ENCODE peak calls at places on chromosomes 4 and X, in seven cellular contexts. X is activated B cell treated with CpG ODN at 0.5 μM for 24 hours, T is cardiac muscle cell, K is epithelial cell of esophagus, M is endodermal cell, R is lung, F is AG09309. S is an unnamed sample.

GRCh38 chr4:186067757-186068385 is 1.1 kb upstream of the TLR3 start:
- DNase-seq in R (peak; percentile 69), X (no peak), M (peak; percentile 64), T (peak; percentile 71), K (peak; percentile 56), F (peak; percentile 8), S (peak; percentile 83)

GRCh38 chr4:38150021-38150671 is 189.9 kb downstream of the PTTG2 start:
- DNase-seq in R (no peak), X (no peak), F (no peak), M (no peak), K (no peak), T (peak; percentile 56), S (no peak)

GRCh38 chrX:45748443-45748842 is 547.8 kb upstream of the DIPK2B start:
- DNase-seq in R (no peak), T (no peak), M (no peak), X (no peak), K (no peak), F (no peak), S (no peak)

GRCh38 chrX:14409341-14409740 is 120.0 kb upstream of the GLRA2 start:
- DNase-seq in K (peak; percentile 80), R (no peak), X (no peak), M (no peak), F (no peak), T (no peak), S (no peak)

GRCh38 chrX:41178201-41178600 is 93.0 kb downstream of the USP9X start:
- DNase-seq in K (peak; percentile 18), R (no peak), F (no peak), M (no peak), X (no peak), T (no peak), S (no peak)

GRCh38 chr4:157204634-157205244 is 15.8 kb upstream of the GRIA2 start:
- DNase-seq in F (no peak), M (peak; percentile 90), X (no peak), R (no peak), T (peak; percentile 24), K (peak; percentile 14), S (no peak)

GRCh38 chr4:83866821-83867220 is 330.9 kb downstream of the GPAT3 start:
- DNase-seq in T (no peak), F (no peak), X (no peak), K (peak; percentile 55), R (no peak), M (no peak), S (no peak)

GRCh38 chr4:989722-990471 is 3.1 kb downstream of the IDUA start:
- DNase-seq in F (no peak), K (no peak), T (no peak), X (no peak), M (no peak), R (no peak), S (no peak)

GRCh38 chrX:74781507-74782034 is 143.7 kb downstream of the NEXMIF start:
- DNase-seq in T (no peak), F (no peak), R (no peak), M (no peak), K (no peak), X (no peak), S (no peak)

GRCh38 chrX:11113731-11114130 is 2.6 kb downstream of the HCCS start:
- DNase-seq in F (no peak), R (no peak), T (no peak), K (peak; percentile 42), M (no peak), X (no peak), S (no peak)

GRCh38 chr4:185307136-185307950 is 88.4 kb downstream of the LRP2BP start:
- DNase-seq in R (no peak), M (peak; percentile 78), F (no peak), K (peak; percentile 85), X (no peak), T (no peak), S (no peak)

GRCh38 chr4:117137143-117137542 is 51.8 kb upstream of the TRAM1L1 start:
- DNase-seq in F (no peak), M (no peak), T (peak; percentile 50), X (no peak), K (peak; percentile 89), R (no peak), S (no peak)

GRCh38 chrX:123358457-123358856 is 174.4 kb downstream of the GRIA3 start:
- DNase-seq in X (no peak), K (no peak), R (no peak), M (no peak), T (no peak), F (no peak), S (no peak)

GRCh38 chr4:168306476-168306875 is 12.1 kb downstream of the DDX60 start:
- DNase-seq in F (no peak), M (no peak), K (no peak), T (no peak), X (no peak), R (no peak), S (no peak)
- TF ChIP-seq CTCF in F (no peak), M (no peak), K (no peak), T (no peak), X (no peak), R (no peak), S (no peak)

GRCh38 chr4:152937535-152938236 is 1.6 kb downstream of the FHDC1 start:
- DNase-seq in M (peak; percentile 72), T (peak; percentile 38), K (peak; percentile 63), R (no peak), X (peak; percentile 34), F (no peak), S (no peak)

GRCh38 chr4:152936446-152937279 is 540 bp downstream of the FHDC1 start:
- DNase-seq in K (peak; percentile 48), M (peak; percentile 88), X (peak; percentile 34), F (no peak), R (no peak), T (no peak), S (peak; percentile 63)

GRCh38 chr4:152935138-152935537 is 985 bp upstream of the FHDC1 start:
- DNase-seq in F (no peak), M (peak; percentile 87), K (peak; percentile 54), T (no peak), X (no peak), R (no peak), S (no peak)

GRCh38 chr4:152937280-152937534 is 1.1 kb downstream of the FHDC1 start:
- DNase-seq in K (no peak), M (no peak), T (no peak), F (no peak), R (no peak), X (no peak), S (no peak)

DNA sequence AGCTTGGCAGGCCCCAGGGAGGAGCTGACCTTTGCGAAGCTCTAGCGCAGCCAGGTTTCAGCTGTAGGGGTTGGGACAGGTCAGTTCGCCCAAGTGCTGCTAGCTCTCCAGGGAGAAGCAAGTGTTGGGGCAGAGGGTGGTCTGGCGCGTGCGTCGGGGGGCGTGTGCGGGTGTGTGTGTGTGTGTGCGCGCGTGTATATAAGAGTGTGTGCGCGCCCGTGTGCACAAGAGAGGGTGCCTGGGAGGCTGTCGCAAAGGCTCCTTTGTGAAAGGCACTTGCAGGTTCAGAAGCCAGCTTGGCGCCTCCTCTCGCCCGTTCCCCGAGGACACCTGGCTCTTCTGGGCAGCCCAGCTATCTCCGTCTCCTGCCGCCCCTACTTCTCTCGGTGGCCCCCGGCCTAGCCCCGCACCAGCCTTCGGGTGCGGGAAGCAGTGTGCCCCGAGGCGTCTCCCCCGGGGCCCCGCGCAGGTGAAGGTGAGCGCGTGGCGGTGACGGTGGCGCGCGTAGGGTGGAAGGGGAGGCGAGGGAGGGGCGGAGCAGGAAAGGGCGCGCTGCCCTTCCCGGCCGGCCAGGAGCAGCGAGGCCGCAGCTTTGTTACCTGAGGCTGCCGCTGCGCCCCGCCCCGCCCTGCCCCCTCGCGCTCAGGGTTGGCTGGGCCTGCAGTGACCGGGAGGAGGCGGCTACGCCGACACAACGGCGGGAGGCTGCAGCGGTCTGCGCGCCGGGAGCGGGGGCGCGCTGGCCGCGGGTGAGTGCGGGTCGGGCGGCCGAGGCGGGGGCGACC is at the start of gene FHDC1:
- DNase-seq in R (peak; percentile 82), F (no peak), M (peak; percentile 97), K (peak; percentile 71), X (peak; percentile 31), T (no peak), S (no peak)
- TF ChIP-seq CTCF in R (no peak), F (no peak), M (peak; percentile 47), K (no peak), X (no peak), T (no peak), S (no peak)

GRCh38 chr4:103075894-103076776 is at the start of gene SLC9B2:
- DNase-seq in T (peak; percentile 78), M (peak; percentile 89), K (peak; percentile 73), R (peak; percentile 51), X (peak; percentile 69), F (no peak), S (peak; percentile 84)

GRCh38 chr4:103075435-103075893 is 1.1 kb downstream of the SLC9B2 start:
- DNase-seq in X (no peak), M (no peak), F (no peak), K (peak; percentile 8), R (no peak), T (peak; percentile 34), S (peak; percentile 57)

GRCh38 chr4:103076777-103077347 is 301 bp upstream of the SLC9B2 start:
- DNase-seq in F (no peak), M (no peak), R (no peak), K (no peak), X (no peak), T (no peak), S (no peak)

GRCh38 chr4:103074598-103075434 is 1.7 kb downstream of the SLC9B2 start:
- DNase-seq in R (no peak), F (no peak), M (no peak), X (peak; percentile 16), T (no peak), K (peak; percentile 61), S (no peak)

DNA sequence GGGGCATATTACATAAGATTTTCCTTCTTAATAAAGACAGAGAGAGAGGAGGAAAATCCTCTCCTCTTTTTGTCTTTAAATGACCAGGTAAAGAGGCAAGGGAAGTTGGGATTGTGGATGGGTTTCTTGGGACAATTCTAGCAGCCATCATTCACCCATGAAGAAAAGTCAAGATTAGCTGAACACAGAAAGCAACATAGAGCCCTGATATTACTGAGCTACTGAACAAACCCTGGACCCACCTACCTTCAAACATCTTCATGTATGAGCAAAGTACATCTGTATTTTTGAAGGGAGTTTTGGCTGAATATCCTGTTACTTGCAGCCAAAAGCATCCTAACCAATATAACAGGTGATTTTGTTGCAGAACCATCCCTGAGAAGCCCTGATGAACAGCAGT is 2.5 kb downstream of the SLC9B2 start:
- DNase-seq in T (no peak), X (no peak), M (no peak), R (no peak), F (no peak), K (no peak), S (no peak)
- TF ChIP-seq CTCF in T (no peak), X (no peak), M (no peak), R (no peak), F (no peak), K (no peak), S (no peak)

GRCh38 chr4:73922766-73923630 is 53.8 kb downstream of the CXCL1 start:
- DNase-seq in M (no peak), F (no peak), R (no peak), K (peak; percentile 48), X (no peak), T (peak; percentile 79), S (no peak)
- TF ChIP-seq CTCF in M (no peak), F (peak; percentile 38), R (no peak), K (peak; percentile 43), X (no peak), T (peak; percentile 45), S (peak; percentile 41)

S was measured in right lobe of liver.